ENCODE peak calls at places on chromosomes 7 and 10, in eight cellular contexts. D is sigmoid colon; Q is activated CD8-positive, alpha-beta memory T cell treated with anti-CD3 and anti-CD28 coated beads, Interleukin-2, amount 10 ng/mL, durations not matched to agents 7 days and 5 days; M is stimulated activated CD8-positive, alpha-beta memory T cell treated with anti-CD3 and anti-CD28 coated beads, Interleukin-15, amount 100 ng/mL, for 24 hours; G is iPS-NIHi11; Z is skeletal muscle cell; W is right cardiac atrium; E is activated naive CD4-positive, alpha-beta T cell. I is an unnamed sample.

GRCh38 chr7:34838329-34838728 is 180.3 kb downstream of the NPSR1 start:
- DNase-seq in Q (no peak), G (no peak), W (no peak), D (no peak), E (no peak), Z (no peak), M (no peak), I (no peak)

GRCh38 chr7:96246972-96247371 is 74.9 kb downstream of the SLC25A13 start:
- DNase-seq in D (no peak), Z (no peak), G (no peak), M (no peak), Q (no peak), W (no peak), E (no peak), I (no peak)

GRCh38 chr7:135414850-135415439 is 95.0 kb downstream of the CNOT4 start:
- DNase-seq in Z (peak), G (peak), E (no peak), Q (peak), D (no peak), M (no peak), W (no peak), I (peak)

GRCh38 chr7:131071786-131072504 is 255.7 kb upstream of the MKLN1 start:
- DNase-seq in G (no peak), M (no peak), E (no peak), Q (peak), W (peak), D (no peak), Z (no peak), I (peak)

GRCh38 chr7:20351901-20352300 is 21.2 kb downstream of the ITGB8 start:
- DNase-seq in M (no peak), Q (no peak), G (no peak), D (no peak), E (no peak), Z (no peak), W (no peak), I (no peak)

GRCh38 chr10:132578287-132578951 is 40.8 kb downstream of the INPP5A start:
- DNase-seq in M (no peak), E (no peak), W (peak), Q (no peak), D (peak), G (no peak), Z (no peak), I (no peak)

GRCh38 chr10:12509016-12509793 is 159.9 kb downstream of the CAMK1D start:
- DNase-seq in E (no peak), W (no peak), M (no peak), G (no peak), D (no peak), Q (peak), Z (no peak), I (no peak)

GRCh38 chr10:131847241-131847783 is 53.5 kb upstream of the PPP2R2D start:
- DNase-seq in Z (no peak), D (no peak), Q (no peak), E (no peak), G (no peak), M (no peak), W (no peak), I (no peak)

GRCh38 chr7:16803881-16804673 is 722 bp downstream of the AGR2 start:
- DNase-seq in M (no peak), E (no peak), G (no peak), Q (no peak), W (no peak), D (no peak), Z (no peak), I (no peak)

GRCh38 chr7:138014686-138015085 is 12.8 kb upstream of the CREB3L2 start:
- DNase-seq in E (no peak), Q (no peak), W (no peak), D (no peak), M (no peak), Z (no peak), G (no peak), I (no peak)

GRCh38 chr10:1605121-1605520 is 132.2 kb downstream of the ADARB2 start:
- DNase-seq in Q (no peak), E (no peak), D (no peak), W (no peak), G (no peak), M (no peak), Z (no peak), I (no peak)

GRCh38 chr7:143958781-143959180 is 4.1 kb downstream of the OR2F1 start:
- DNase-seq in Z (no peak), M (no peak), G (no peak), Q (no peak), D (no peak), W (no peak), E (no peak), I (no peak)

GRCh38 chr10:125049216-125049903 is 107.4 kb downstream of the ZRANB1 start:
- DNase-seq in G (no peak), Z (no peak), M (no peak), D (no peak), W (no peak), E (no peak), Q (no peak), I (no peak)

GRCh38 chr7:40749877-40750276 is 615.1 kb downstream of the SUGCT start:
- DNase-seq in Q (no peak), E (no peak), Z (no peak), W (no peak), G (no peak), M (no peak), D (no peak), I (no peak)

GRCh38 chr7:155865830-155866545 is 53.7 kb upstream of the SHH start:
- DNase-seq in E (no peak), G (no peak), Z (no peak), D (peak), M (no peak), W (no peak), Q (peak), I (no peak)

GRCh38 chr10:101709359-101710063 is 14.5 kb upstream of the FBXW4 start:
- DNase-seq in D (no peak), G (no peak), Q (no peak), E (no peak), W (no peak), Z (no peak), M (no peak), I (no peak)

GRCh38 chr7:158109364-158110033 is 478.1 kb downstream of the PTPRN2 start:
- DNase-seq in D (no peak), G (no peak), M (no peak), Z (no peak), E (no peak), Q (no peak), W (no peak), I (no peak)

GRCh38 chr10:91328320-91328984 is 81.7 kb upstream of the HECTD2 start:
- DNase-seq in E (no peak), W (no peak), Q (no peak), G (no peak), M (no peak), D (no peak), Z (no peak), I (no peak)

GRCh38 chr7:133771778-133772421 is 355.2 kb upstream of the LRGUK start:
- DNase-seq in M (no peak), D (no peak), Z (no peak), E (no peak), G (no peak), Q (no peak), W (no peak), I (no peak)

GRCh38 chr7:42152353-42153205 is 84.4 kb downstream of the GLI3 start:
- DNase-seq in G (no peak), E (no peak), W (no peak), M (no peak), D (no peak), Q (no peak), Z (no peak), I (no peak)

GRCh38 chr10:87878664-87879459 is 15.4 kb downstream of the PTEN start:
- DNase-seq in Q (no peak), W (peak), G (no peak), Z (no peak), M (no peak), D (no peak), E (no peak), I (no peak)

GRCh38 chr10:80537705-80538480 is at the start of gene SH2D4B:
- DNase-seq in M (no peak), Z (no peak), W (peak), D (peak), E (no peak), Q (peak), G (no peak), I (no peak)

GRCh38 chr7:27160546-27161213 is 4.2 kb upstream of the HOXA7 start:
- DNase-seq in M (peak), Q (peak), E (peak), W (peak), Z (no peak), D (peak), G (peak), I (peak)